ENCODE peak calls at places on chromosome 1, in six cellular contexts. N, Y, M, O, Z and U are unnamed samples.

GRCh38 chr1:107327446-107327845 is 186.6 kb downstream of the NTNG1 start:
- DNase-seq in M (no peak), Y (no peak), O (no peak), Z (no peak), N (no peak), U (no peak)

GRCh38 chr1:87766737-87767136 is 438.1 kb downstream of the LMO4 start:
- DNase-seq in M (no peak), Z (peak), Y (no peak), O (no peak), N (no peak), U (no peak)

GRCh38 chr1:154453577-154454352 is 48.3 kb upstream of the TDRD10 start:
- DNase-seq in N (no peak), Z (peak), O (no peak), M (no peak), Y (no peak), U (no peak)

GRCh38 chr1:3523980-3524379 is 69.5 kb downstream of the ARHGEF16 start:
- DNase-seq in N (no peak), Z (no peak), O (no peak), M (no peak), Y (no peak), U (no peak)

GRCh38 chr1:102790997-102791396 is 317.3 kb downstream of the COL11A1 start:
- DNase-seq in Y (no peak), N (no peak), O (no peak), Z (no peak), M (no peak), U (no peak)

GRCh38 chr1:215568287-215568692 is 1.2 kb downstream of the KCTD3 start:
- DNase-seq in Y (no peak), Z (no peak), O (peak), N (no peak), M (no peak), U (peak)

GRCh38 chr1:29260531-29260930 is 24.2 kb downstream of the PTPRU start:
- DNase-seq in Z (no peak), M (no peak), N (no peak), Y (no peak), O (no peak), U (no peak)

GRCh38 chr1:246564839-246565750 is 966 bp downstream of the TFB2M start:
- DNase-seq in Z (peak), N (no peak), M (no peak), O (no peak), Y (no peak), U (peak)

GRCh38 chr1:29879217-29879616 is 642.9 kb downstream of the PTPRU start:
- DNase-seq in N (no peak), Y (no peak), O (no peak), M (no peak), Z (no peak), U (no peak)

GRCh38 chr1:240719953-240720700 is 108.2 kb upstream of the GREM2 start:
- DNase-seq in Z (no peak), Y (no peak), M (no peak), O (no peak), N (no peak), U (no peak)

GRCh38 chr1:181387702-181388101 is 95.6 kb upstream of the CACNA1E start:
- DNase-seq in N (no peak), M (no peak), Y (no peak), Z (no peak), O (no peak), U (no peak)